ENCODE peak calls at places on chromosomes 11 and 22, in seven cellular contexts. K is iris pigment epithelial cell, J is fibroblast of villous mesenchyme, F is cardiac muscle cell, D is fibroblast of mammary gland, S is SW480, L is BJ. A is an unnamed sample.

GRCh38 chr11:85627332-85627997 is at the start of gene DLG2:
- DNase-seq in S (peak), L (no peak), J (peak), D (peak), K (peak), F (peak), A (no peak)

GRCh38 chr22:46262449-46263207 is 515 bp downstream of the PKDREJ start:
- DNase-seq in K (peak), J (peak), S (no peak), D (peak), F (peak), L (no peak), A (no peak)

GRCh38 chr11:126969865-126970479 is 30.6 kb downstream of the KIRREL3 start:
- DNase-seq in L (no peak), D (peak), F (peak), K (no peak), S (peak), J (peak), A (no peak)

GRCh38 chr11:76455931-76456330 is 11.1 kb downstream of the EMSY start:
- DNase-seq in D (no peak), K (peak), L (no peak), J (peak), S (no peak), F (no peak), A (no peak)

GRCh38 chr11:47536925-47537324 is 16.0 kb downstream of the CELF1 start:
- DNase-seq in F (no peak), J (no peak), S (no peak), L (no peak), K (no peak), D (no peak), A (no peak)

GRCh38 chr11:72573380-72573949 is 100.8 kb downstream of the PDE2A start:
- DNase-seq in J (peak), D (peak), S (peak), L (no peak), K (peak), F (peak), A (no peak)

GRCh38 chr11:67313125-67313890 is 10.0 kb downstream of the SSH3 start:
- DNase-seq in F (no peak), L (no peak), J (no peak), S (no peak), K (no peak), D (no peak), A (no peak)

GRCh38 chr11:11931461-11932055 is 76.9 kb downstream of the DKK3 start:
- DNase-seq in D (peak), K (peak), F (peak), S (peak), L (no peak), J (peak), A (peak)

GRCh38 chr22:37640591-37641250 is 1.3 kb downstream of the SH3BP1 start:
- DNase-seq in F (peak), D (no peak), S (no peak), J (no peak), L (no peak), K (no peak), A (no peak)

GRCh38 chr11:109390752-109391151 is 31.2 kb upstream of the C11orf87 start:
- DNase-seq in J (no peak), K (no peak), D (no peak), S (no peak), F (no peak), L (no peak), A (no peak)